ENCODE peak calls at places on chromosomes 13 and 19, in seven cellular contexts. One of them, this sample, is unnamed.

GRCh38 chr13:53782400-53783030 is 753.9 kb downstream of the OLFM4 start:
- DNase-seq in mesenchymal stem cell: peak
- DNase-seq in IMR-90: peak
- DNase-seq in mesendoderm: peak
- DNase-seq in H1: no peak
- DNase-seq in trophoblast cell: peak
- DNase-seq in neuronal stem cell: peak
- DNase-seq in this sample: peak

GRCh38 chr19:7627166-7627565 is 2.2 kb downstream of the XAB2 start:
- DNase-seq in neuronal stem cell: no peak
- DNase-seq in mesenchymal stem cell: no peak
- DNase-seq in H1: no peak
- DNase-seq in trophoblast cell: no peak
- DNase-seq in mesendoderm: no peak
- DNase-seq in IMR-90: no peak
- DNase-seq in this sample: no peak

GRCh38 chr19:54851353-54851752 is 1.1 kb downstream of the KIR3DL2 start:
- DNase-seq in mesendoderm: no peak
- DNase-seq in mesenchymal stem cell: no peak
- DNase-seq in H1: no peak
- DNase-seq in neuronal stem cell: no peak
- DNase-seq in IMR-90: no peak
- DNase-seq in trophoblast cell: no peak
- DNase-seq in this sample: no peak

GRCh38 chr13:25682221-25682620 is 310.4 kb downstream of the ATP8A2 start:
- DNase-seq in trophoblast cell: no peak
- DNase-seq in H1: no peak
- DNase-seq in IMR-90: no peak
- DNase-seq in mesenchymal stem cell: no peak
- DNase-seq in neuronal stem cell: no peak
- DNase-seq in mesendoderm: no peak
- DNase-seq in this sample: no peak

GRCh38 chr13:112992931-112993700 is 24.1 kb downstream of the MCF2L start:
- DNase-seq in H1: no peak
- DNase-seq in mesendoderm: no peak
- DNase-seq in neuronal stem cell: no peak
- DNase-seq in IMR-90: no peak
- DNase-seq in trophoblast cell: no peak
- DNase-seq in mesenchymal stem cell: no peak
- DNase-seq in this sample: no peak

GRCh38 chr13:43284162-43284561 is 260.8 kb downstream of the DNAJC15 start:
- DNase-seq in mesendoderm: no peak
- DNase-seq in IMR-90: peak
- DNase-seq in mesenchymal stem cell: peak
- DNase-seq in trophoblast cell: no peak
- DNase-seq in neuronal stem cell: no peak
- DNase-seq in H1: no peak
- DNase-seq in this sample: no peak

GRCh38 chr13:33869005-33869404 is 51.1 kb downstream of the RFC3 start:
- DNase-seq in H1: no peak
- DNase-seq in mesenchymal stem cell: no peak
- DNase-seq in mesendoderm: peak
- DNase-seq in IMR-90: no peak
- DNase-seq in trophoblast cell: no peak
- DNase-seq in neuronal stem cell: no peak
- DNase-seq in this sample: no peak

GRCh38 chr19:38692458-38693379 is 45.3 kb downstream of the ACTN4 start:
- DNase-seq in trophoblast cell: no peak
- DNase-seq in IMR-90: no peak
- DNase-seq in H1: no peak
- DNase-seq in mesenchymal stem cell: no peak
- DNase-seq in neuronal stem cell: no peak
- DNase-seq in mesendoderm: no peak
- DNase-seq in this sample: no peak

GRCh38 chr13:35876601-35877000 is 254.6 kb downstream of the DCLK1 start:
- DNase-seq in mesenchymal stem cell: no peak
- DNase-seq in mesendoderm: no peak
- DNase-seq in trophoblast cell: no peak
- DNase-seq in neuronal stem cell: no peak
- DNase-seq in IMR-90: no peak
- DNase-seq in H1: no peak
- DNase-seq in this sample: no peak

GRCh38 chr13:105016266-105016665 is 1519.2 kb downstream of the EFNB2 start:
- DNase-seq in neuronal stem cell: no peak
- DNase-seq in mesenchymal stem cell: no peak
- DNase-seq in H1: no peak
- DNase-seq in mesendoderm: no peak
- DNase-seq in IMR-90: no peak
- DNase-seq in trophoblast cell: no peak
- DNase-seq in this sample: no peak

GRCh38 chr13:42275506-42275905 is 3.6 kb downstream of the AKAP11 start:
- DNase-seq in IMR-90: no peak
- DNase-seq in trophoblast cell: no peak
- DNase-seq in mesendoderm: no peak
- DNase-seq in mesenchymal stem cell: no peak
- DNase-seq in H1: no peak
- DNase-seq in neuronal stem cell: no peak
- DNase-seq in this sample: no peak
- H3K4me2 ChIP-seq in IMR-90: no peak
- H3K4me2 ChIP-seq in trophoblast cell: no peak
- H3K4me2 ChIP-seq in mesendoderm: no peak
- H3K4me2 ChIP-seq in mesenchymal stem cell: no peak
- H3K4me2 ChIP-seq in H1: no peak
- H3K4me2 ChIP-seq in neuronal stem cell: no peak
- H3K4me2 ChIP-seq in this sample: no peak

DNA sequence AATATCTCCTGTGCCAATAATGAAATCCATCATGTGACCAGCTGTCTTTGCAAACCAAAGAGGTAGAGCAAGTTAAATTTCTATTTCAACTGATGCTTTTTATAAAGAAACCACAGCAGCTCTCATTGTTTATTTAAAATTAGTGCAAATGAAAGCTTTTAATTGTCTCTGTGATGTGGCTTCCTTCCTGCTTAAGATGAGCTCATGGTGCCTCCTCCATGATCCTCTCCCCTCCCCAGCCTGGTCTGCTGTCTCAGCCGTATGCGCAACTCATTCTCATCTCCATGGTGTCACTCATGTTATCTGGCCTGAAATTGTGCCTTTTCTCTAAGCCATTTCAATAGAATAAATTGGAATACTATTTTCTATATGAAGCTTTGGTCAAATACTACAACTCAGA is 270.6 kb downstream of the FGF14 start:
- DNase-seq in IMR-90: no peak
- DNase-seq in neuronal stem cell: no peak
- DNase-seq in mesendoderm: peak
- DNase-seq in trophoblast cell: no peak
- DNase-seq in mesenchymal stem cell: no peak
- DNase-seq in H1: no peak
- DNase-seq in this sample: no peak
- H2BK5ac ChIP-seq in IMR-90: no peak
- H2BK5ac ChIP-seq in neuronal stem cell: no peak
- H2BK5ac ChIP-seq in mesendoderm: no peak
- H2BK5ac ChIP-seq in trophoblast cell: no peak
- H2BK5ac ChIP-seq in mesenchymal stem cell: no peak
- H2BK5ac ChIP-seq in H1: no peak
- H2BK5ac ChIP-seq in this sample: no peak

GRCh38 chr19:51370230-51370629 is 1.4 kb upstream of the CLDND2 start:
- DNase-seq in mesenchymal stem cell: no peak
- DNase-seq in neuronal stem cell: no peak
- DNase-seq in mesendoderm: no peak
- DNase-seq in H1: no peak
- DNase-seq in trophoblast cell: no peak
- DNase-seq in IMR-90: no peak
- DNase-seq in this sample: no peak
- H3K4me2 ChIP-seq in mesenchymal stem cell: no peak
- H3K4me2 ChIP-seq in neuronal stem cell: no peak
- H3K4me2 ChIP-seq in mesendoderm: no peak
- H3K4me2 ChIP-seq in H1: no peak
- H3K4me2 ChIP-seq in trophoblast cell: no peak
- H3K4me2 ChIP-seq in IMR-90: no peak
- H3K4me2 ChIP-seq in this sample: no peak

GRCh38 chr13:103099894-103100293 is 33.7 kb upstream of the SLC10A2 start:
- DNase-seq in mesenchymal stem cell: no peak
- DNase-seq in H1: no peak
- DNase-seq in IMR-90: no peak
- DNase-seq in neuronal stem cell: no peak
- DNase-seq in trophoblast cell: no peak
- DNase-seq in mesendoderm: no peak
- DNase-seq in this sample: no peak
- H2BK5ac ChIP-seq in mesenchymal stem cell: no peak
- H2BK5ac ChIP-seq in H1: no peak
- H2BK5ac ChIP-seq in IMR-90: no peak
- H2BK5ac ChIP-seq in neuronal stem cell: no peak
- H2BK5ac ChIP-seq in trophoblast cell: no peak
- H2BK5ac ChIP-seq in mesendoderm: no peak
- H2BK5ac ChIP-seq in this sample: no peak

DNA sequence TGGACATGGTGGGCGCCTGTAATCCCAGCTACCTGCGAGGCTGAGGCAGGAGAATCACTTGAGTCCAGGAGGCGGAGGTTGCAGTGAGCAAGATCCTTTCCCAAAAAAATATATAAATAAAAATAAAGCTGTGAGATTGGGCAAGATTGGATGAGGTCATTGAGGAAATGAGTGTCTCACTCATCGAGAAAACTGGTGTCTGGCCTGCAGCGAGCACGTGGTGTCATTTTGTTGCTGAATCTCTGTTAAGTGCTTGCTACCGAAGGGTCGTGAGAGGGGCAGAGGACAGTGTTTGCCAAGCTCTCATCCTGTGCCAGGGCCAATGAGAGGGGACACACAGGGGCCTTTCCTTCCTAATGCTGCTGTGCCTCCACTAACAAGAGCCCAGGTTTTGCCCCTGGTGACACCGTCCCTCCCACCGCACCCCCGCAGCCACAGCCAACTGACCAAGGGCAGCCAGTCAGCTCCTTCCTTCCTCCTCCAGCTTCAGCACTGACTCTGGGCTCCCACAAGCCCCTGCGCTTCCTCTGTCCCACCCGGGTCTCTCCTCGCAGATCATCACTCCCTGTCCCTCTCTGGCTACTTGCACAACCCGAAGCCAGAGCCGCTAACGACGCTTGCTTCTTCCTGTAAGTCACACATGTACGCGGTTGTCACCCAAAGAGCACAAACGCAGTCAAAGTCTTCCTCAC is 3.2 kb downstream of the POLD1 start:
- DNase-seq in neuronal stem cell: no peak
- DNase-seq in IMR-90: peak
- DNase-seq in H1: no peak
- DNase-seq in mesendoderm: no peak
- DNase-seq in trophoblast cell: peak
- DNase-seq in mesenchymal stem cell: peak
- DNase-seq in this sample: no peak
- H3K4me2 ChIP-seq in neuronal stem cell: no peak
- H3K4me2 ChIP-seq in IMR-90: no peak
- H3K4me2 ChIP-seq in H1: no peak
- H3K4me2 ChIP-seq in mesendoderm: no peak
- H3K4me2 ChIP-seq in trophoblast cell: no peak
- H3K4me2 ChIP-seq in mesenchymal stem cell: no peak
- H3K4me2 ChIP-seq in this sample: no peak

GRCh38 chr13:46109451-46109850 is 4.6 kb upstream of the CPB2 start:
- DNase-seq in neuronal stem cell: no peak
- DNase-seq in mesendoderm: no peak
- DNase-seq in mesenchymal stem cell: no peak
- DNase-seq in trophoblast cell: no peak
- DNase-seq in IMR-90: no peak
- DNase-seq in H1: no peak
- DNase-seq in this sample: no peak

GRCh38 chr13:46113596-46113995 is 8.8 kb upstream of the CPB2 start:
- DNase-seq in H1: no peak
- DNase-seq in mesendoderm: no peak
- DNase-seq in mesenchymal stem cell: peak
- DNase-seq in IMR-90: no peak
- DNase-seq in neuronal stem cell: no peak
- DNase-seq in trophoblast cell: no peak
- DNase-seq in this sample: no peak

GRCh38 chr13:46114599-46114998 is 9.8 kb upstream of the CPB2 start:
- DNase-seq in trophoblast cell: no peak
- DNase-seq in mesenchymal stem cell: no peak
- DNase-seq in mesendoderm: no peak
- DNase-seq in neuronal stem cell: no peak
- DNase-seq in IMR-90: no peak
- DNase-seq in H1: no peak
- DNase-seq in this sample: no peak

GRCh38 chr13:46106839-46107371 is 2.1 kb upstream of the CPB2 start:
- DNase-seq in IMR-90: no peak
- DNase-seq in H1: no peak
- DNase-seq in trophoblast cell: no peak
- DNase-seq in mesenchymal stem cell: no peak
- DNase-seq in mesendoderm: peak
- DNase-seq in neuronal stem cell: no peak
- DNase-seq in this sample: no peak

DNA sequence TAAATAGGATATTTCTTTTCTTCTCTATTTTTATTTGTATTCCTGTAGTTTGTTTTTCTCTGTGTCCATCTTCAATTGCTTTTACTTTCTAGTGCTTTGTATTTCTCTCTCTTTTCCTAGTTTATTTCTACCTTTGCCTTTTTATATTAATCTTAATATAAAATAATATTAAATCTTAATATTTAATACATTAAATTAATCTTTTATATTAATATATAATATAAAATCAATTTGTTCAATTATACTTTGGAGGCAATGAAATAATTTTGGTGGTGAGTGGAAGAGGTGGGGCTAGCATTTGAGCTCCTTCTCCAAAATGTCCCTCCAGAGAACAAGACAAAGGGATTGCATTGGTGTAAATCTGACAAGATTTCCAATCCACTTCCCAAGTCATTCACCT is 6.3 kb upstream of the CPB2 start:
- DNase-seq in trophoblast cell: no peak
- DNase-seq in mesenchymal stem cell: no peak
- DNase-seq in mesendoderm: no peak
- DNase-seq in neuronal stem cell: no peak
- DNase-seq in H1: no peak
- DNase-seq in IMR-90: no peak
- DNase-seq in this sample: no peak
- H2BK5ac ChIP-seq in trophoblast cell: no peak
- H2BK5ac ChIP-seq in mesenchymal stem cell: no peak
- H2BK5ac ChIP-seq in mesendoderm: no peak
- H2BK5ac ChIP-seq in neuronal stem cell: no peak
- H2BK5ac ChIP-seq in H1: no peak
- H2BK5ac ChIP-seq in IMR-90: no peak
- H2BK5ac ChIP-seq in this sample: no peak

GRCh38 chr19:14554382-14554812 is 17.5 kb downstream of the NDUFB7 start:
- DNase-seq in mesendoderm: peak
- DNase-seq in H1: no peak
- DNase-seq in IMR-90: no peak
- DNase-seq in trophoblast cell: peak
- DNase-seq in mesenchymal stem cell: no peak
- DNase-seq in neuronal stem cell: no peak
- DNase-seq in this sample: peak
- H3K4me2 ChIP-seq in mesendoderm: no peak
- H3K4me2 ChIP-seq in H1: no peak
- H3K4me2 ChIP-seq in IMR-90: no peak
- H3K4me2 ChIP-seq in trophoblast cell: no peak
- H3K4me2 ChIP-seq in mesenchymal stem cell: no peak
- H3K4me2 ChIP-seq in neuronal stem cell: no peak
- H3K4me2 ChIP-seq in this sample: no peak